ENCODE peak calls at places on chromosomes 2 and 18, in five cellular contexts. S, X, N, E and P are unnamed samples.
A peak's percentile ranks its signal among the peaks of the same experiment; 100 is the strongest.

GRCh38 chr2:28515176-28515751 is 19.4 kb downstream of the PLB1 start:
- DNase-seq in S (no peak), X (no peak), N (no peak), E (no peak), P (no peak)

GRCh38 chr2:15660491-15661294 is 69.0 kb downstream of the DDX1 start:
- DNase-seq in S (no peak), X (no peak), N (no peak), E (no peak), P (no peak)

GRCh38 chr2:217489145-217489960 is 513.4 kb downstream of the TNS1 start:
- DNase-seq in S (no peak), X (no peak), N (no peak), E (no peak), P (peak; percentile 86)

GRCh38 chr2:215693269-215693998 is 257.6 kb upstream of the FN1 start:
- DNase-seq in S (no peak), X (no peak), N (no peak), E (no peak), P (no peak)

GRCh38 chr2:30664761-30665358 is 142.4 kb downstream of the CAPN13 start:
- DNase-seq in S (no peak), X (no peak), N (peak; percentile 72), E (no peak), P (peak; percentile 32)

GRCh38 chr18:75456277-75456676 is 28.8 kb upstream of the SMIM21 start:
- DNase-seq in S (no peak), X (no peak), N (no peak), E (no peak), P (no peak)

GRCh38 chr2:39737661-39738060 is 41.4 kb downstream of the THUMPD2 start:
- DNase-seq in S (no peak), X (no peak), N (no peak), E (peak; percentile 40), P (no peak)

GRCh38 chr2:221529943-221530652 is 42.0 kb downstream of the EPHA4 start:
- DNase-seq in S (no peak), X (no peak), N (peak; percentile 18), E (no peak), P (no peak)

GRCh38 chr2:2026851-2027250 is 282.5 kb upstream of the PXDN start:
- DNase-seq in S (no peak), X (no peak), N (no peak), E (no peak), P (no peak)

GRCh38 chr2:114201781-114202180 is 240.7 kb upstream of the DPP10 start:
- DNase-seq in S (no peak), X (no peak), N (no peak), E (no peak), P (no peak)

GRCh38 chr18:54033087-54033486 is 191.4 kb downstream of the MBD2 start:
- DNase-seq in S (no peak), X (no peak), N (no peak), E (no peak), P (no peak)

GRCh38 chr2:118846667-118847446 is 591 bp downstream of the EN1 start:
- DNase-seq in S (no peak), X (no peak), N (no peak), E (no peak), P (peak; percentile 87)

GRCh38 chr2:65686928-65687521 is 254.6 kb upstream of the SPRED2 start:
- DNase-seq in S (no peak), X (no peak), N (no peak), E (no peak), P (no peak)

GRCh38 chr2:226600184-226600583 is 199.4 kb downstream of the IRS1 start:
- DNase-seq in S (no peak), X (no peak), N (no peak), E (no peak), P (no peak)

GRCh38 chr2:36697424-36698066 is 1.0 kb downstream of the VIT start:
- DNase-seq in S (no peak), X (no peak), N (no peak), E (no peak), P (no peak)

GRCh38 chr2:190862591-190862991 is 18.0 kb upstream of the GLS start:
- DNase-seq in S (no peak), X (no peak), N (no peak), E (no peak), P (no peak)

GRCh38 chr2:46847185-46847710 is 68.4 kb downstream of the MCFD2 start:
- DNase-seq in S (no peak), X (no peak), N (peak; percentile 65), E (peak; percentile 91), P (peak; percentile 84)

GRCh38 chr2:74499269-74499939 is at the start of gene LBX2:
- DNase-seq in S (no peak), X (no peak), N (no peak), E (no peak), P (no peak)

GRCh38 chr2:42804338-42804737 is 12.0 kb upstream of the HAAO start:
- DNase-seq in S (no peak), X (no peak), N (no peak), E (no peak), P (no peak)

GRCh38 chr18:35581555-35582309 is at the start of gene GALNT1:
- DNase-seq in S (no peak), X (peak; percentile 8), N (peak; percentile 6), E (peak; percentile 23), P (no peak)

GRCh38 chr18:59950215-59950944 is 50.6 kb downstream of the PMAIP1 start:
- DNase-seq in S (no peak), X (no peak), N (no peak), E (no peak), P (no peak)

GRCh38 chr2:65311049-65311448 is 83.4 kb downstream of the ACTR2 start:
- DNase-seq in S (no peak), X (no peak), N (no peak), E (no peak), P (no peak)

GRCh38 chr2:33069894-33070651 is 123.3 kb downstream of the LTBP1 start:
- DNase-seq in S (no peak), X (no peak), N (peak; percentile 74), E (peak; percentile 88), P (peak; percentile 92)

GRCh38 chr2:101251844-101252407 is 760 bp upstream of the CNOT11 start:
- DNase-seq in S (peak; percentile 15), X (peak; percentile 5), N (no peak), E (no peak), P (peak; percentile 27)

GRCh38 chr2:1884933-1885580 is 140.7 kb upstream of the PXDN start:
- DNase-seq in S (no peak), X (no peak), N (no peak), E (peak; percentile 31), P (no peak)

GRCh38 chr2:149921911-149922616 is 334.5 kb upstream of the MMADHC start:
- DNase-seq in S (no peak), X (no peak), N (no peak), E (no peak), P (no peak)

GRCh38 chr2:147198651-147199171 is 646.1 kb upstream of the ACVR2A start:
- DNase-seq in S (no peak), X (no peak), N (no peak), E (no peak), P (no peak)

GRCh38 chr2:26243643-26244478 is 571 bp downstream of the HADHA start:
- DNase-seq in S (no peak), X (no peak), N (no peak), E (no peak), P (peak; percentile 83)

GRCh38 chr2:15933184-15933845 is 7.0 kb upstream of the MYCN start:
- DNase-seq in S (no peak), X (no peak), N (no peak), E (no peak), P (no peak)